ENCODE peak calls at places on chromosomes 12 and 14, in five cellular contexts. U is GM12878, Z is thyroid gland, F is HL-60, M is body of pancreas. T is an unnamed sample.

GRCh38 chr12:10363922-10364838 is 25.7 kb downstream of the KLRK1 start:
- DNase-seq in U (peak), Z (peak), F (peak), M (peak), T (peak)

GRCh38 chr14:99656171-99656570 is 11.2 kb downstream of the HHIPL1 start:
- DNase-seq in U (no peak), Z (no peak), F (no peak), M (no peak), T (no peak)

GRCh38 chr12:93234641-93235040 is 143.1 kb upstream of the NUDT4 start:
- DNase-seq in U (no peak), Z (no peak), F (no peak), M (peak), T (no peak)

GRCh38 chr14:104690266-104690711 is 871 bp downstream of the INF2 start:
- DNase-seq in U (no peak), Z (no peak), F (no peak), M (no peak), T (no peak)

GRCh38 chr14:92631098-92631497 is 117.3 kb downstream of the LGMN start:
- DNase-seq in U (no peak), Z (no peak), F (no peak), M (no peak), T (no peak)

GRCh38 chr14:97276573-97276972 is 479.4 kb downstream of the VRK1 start:
- DNase-seq in U (no peak), Z (no peak), F (no peak), M (no peak), T (no peak)

GRCh38 chr14:49206832-49207231 is 379.3 kb downstream of the RPS29 start:
- DNase-seq in U (no peak), Z (no peak), F (no peak), M (no peak), T (no peak)

GRCh38 chr14:71240154-71240553 is 332.9 kb downstream of the PCNX1 start:
- DNase-seq in U (no peak), Z (no peak), F (no peak), M (no peak), T (no peak)

GRCh38 chr12:120117961-120118709 is 1.6 kb upstream of the RAB35 start:
- DNase-seq in U (no peak), Z (no peak), F (no peak), M (no peak), T (no peak)

GRCh38 chr14:37590096-37590809 is 4.8 kb downstream of the FOXA1 start:
- DNase-seq in U (no peak), Z (no peak), F (no peak), M (no peak), T (no peak)

GRCh38 chr12:124517260-124518050 is 50.0 kb downstream of the NCOR2 start:
- DNase-seq in U (no peak), Z (peak), F (no peak), M (peak), T (no peak)

GRCh38 chr12:17079251-17079909 is 473.4 kb upstream of the LMO3 start:
- DNase-seq in U (no peak), Z (no peak), F (no peak), M (no peak), T (no peak)

GRCh38 chr14:44657688-44658388 is 150.8 kb upstream of the FSCB start:
- DNase-seq in U (no peak), Z (peak), F (no peak), M (no peak), T (no peak)

GRCh38 chr14:50846171-50846880 is 15.4 kb upstream of the NIN start:
- DNase-seq in U (no peak), Z (peak), F (no peak), M (no peak), T (no peak)

GRCh38 chr12:121253638-121254335 is 42.7 kb downstream of the CAMKK2 start:
- DNase-seq in U (no peak), Z (no peak), F (no peak), M (no peak), T (no peak)

GRCh38 chr14:92615451-92615850 is 101.9 kb downstream of the RIN3 start:
- DNase-seq in U (peak), Z (no peak), F (no peak), M (no peak), T (peak)

GRCh38 chr14:73239463-73240241 is 2.3 kb downstream of the PAPLN start:
- DNase-seq in U (no peak), Z (peak), F (no peak), M (peak), T (peak)

GRCh38 chr12:111068281-111068680 is 147.9 kb upstream of the MYL2 start:
- DNase-seq in U (no peak), Z (no peak), F (no peak), M (no peak), T (no peak)

GRCh38 chr12:108495054-108495453 is 20.0 kb upstream of the FICD start:
- DNase-seq in U (no peak), Z (no peak), F (no peak), M (no peak), T (no peak)

GRCh38 chr12:124720019-124720686 is 143.5 kb downstream of the SCARB1 start:
- DNase-seq in U (no peak), Z (no peak), F (no peak), M (no peak), T (no peak)

GRCh38 chr12:53935562-53936341 is 2.9 kb upstream of the HOXC13 start:
- DNase-seq in U (no peak), Z (no peak), F (no peak), M (no peak), T (no peak)

GRCh38 chr12:52494518-52494917 is 1.5 kb upstream of the KRT6A start:
- DNase-seq in U (no peak), Z (peak), F (no peak), M (peak), T (no peak)

GRCh38 chr12:96323906-96324305 is 76.3 kb downstream of the CDK17 start:
- DNase-seq in U (no peak), Z (no peak), F (no peak), M (no peak), T (no peak)

GRCh38 chr12:118330421-118331018 is 42.2 kb downstream of the TAOK3 start:
- DNase-seq in U (no peak), Z (no peak), F (peak), M (no peak), T (no peak)

GRCh38 chr14:76985540-76986260 is 42.8 kb downstream of the IRF2BPL start:
- DNase-seq in U (no peak), Z (no peak), F (no peak), M (no peak), T (no peak)

GRCh38 chr14:64604001-64604400 is 54.2 kb downstream of the PPP1R36 start:
- DNase-seq in U (no peak), Z (no peak), F (no peak), M (no peak), T (no peak)

GRCh38 chr14:68147331-68147730 is 327.8 kb downstream of the RAD51B start:
- DNase-seq in U (no peak), Z (no peak), F (no peak), M (no peak), T (no peak)

GRCh38 chr14:81211844-81212243 is 8.9 kb downstream of the GTF2A1 start:
- DNase-seq in U (no peak), Z (peak), F (peak), M (peak), T (no peak)

GRCh38 chr12:632102-632696 is 31.0 kb downstream of the NINJ2 start:
- DNase-seq in U (no peak), Z (peak), F (no peak), M (no peak), T (no peak)

GRCh38 chr14:63852817-63853730 is at the start of gene SYNE2:
- DNase-seq in U (no peak), Z (peak), F (peak), M (peak), T (peak)

GRCh38 chr12:26833692-26834168 is 736 bp upstream of the ITPR2 start:
- DNase-seq in U (no peak), Z (peak), F (peak), M (peak), T (peak)

GRCh38 chr12:27305673-27306504 is 26.7 kb upstream of the BMAL2 start:
- DNase-seq in U (no peak), Z (no peak), F (no peak), M (no peak), T (no peak)

GRCh38 chr14:44422699-44423098 is 84.4 kb downstream of the FSCB start:
- DNase-seq in U (no peak), Z (no peak), F (no peak), M (no peak), T (no peak)

GRCh38 chr14:61196792-61197191 is 84.3 kb downstream of the TMEM30B start:
- DNase-seq in U (no peak), Z (no peak), F (no peak), M (no peak), T (no peak)

GRCh38 chr12:52582971-52583456 is 9.4 kb upstream of the KRT74 start:
- DNase-seq in U (no peak), Z (peak), F (peak), M (peak), T (no peak)

GRCh38 chr12:68440068-68440581 is 108.0 kb upstream of the MDM1 start:
- DNase-seq in U (no peak), Z (no peak), F (no peak), M (no peak), T (no peak)

GRCh38 chr12:54975272-54975671 is 9.3 kb downstream of the TESPA1 start:
- DNase-seq in U (no peak), Z (no peak), F (no peak), M (no peak), T (no peak)

GRCh38 chr12:105561981-105562726 is 231.7 kb downstream of the C12orf75 start:
- DNase-seq in U (no peak), Z (no peak), F (no peak), M (peak), T (no peak)
- TF ChIP-seq CTCF in U (no peak), Z (no peak), F (no peak), M (no peak), T (no peak)

GRCh38 chr14:21933681-21934080 is 260.1 kb upstream of the OR4E1 start:
- DNase-seq in U (no peak), Z (no peak), F (no peak), M (no peak), T (no peak)
- TF ChIP-seq CTCF in U (peak), Z (no peak), F (no peak), M (peak), T (no peak)

DNA sequence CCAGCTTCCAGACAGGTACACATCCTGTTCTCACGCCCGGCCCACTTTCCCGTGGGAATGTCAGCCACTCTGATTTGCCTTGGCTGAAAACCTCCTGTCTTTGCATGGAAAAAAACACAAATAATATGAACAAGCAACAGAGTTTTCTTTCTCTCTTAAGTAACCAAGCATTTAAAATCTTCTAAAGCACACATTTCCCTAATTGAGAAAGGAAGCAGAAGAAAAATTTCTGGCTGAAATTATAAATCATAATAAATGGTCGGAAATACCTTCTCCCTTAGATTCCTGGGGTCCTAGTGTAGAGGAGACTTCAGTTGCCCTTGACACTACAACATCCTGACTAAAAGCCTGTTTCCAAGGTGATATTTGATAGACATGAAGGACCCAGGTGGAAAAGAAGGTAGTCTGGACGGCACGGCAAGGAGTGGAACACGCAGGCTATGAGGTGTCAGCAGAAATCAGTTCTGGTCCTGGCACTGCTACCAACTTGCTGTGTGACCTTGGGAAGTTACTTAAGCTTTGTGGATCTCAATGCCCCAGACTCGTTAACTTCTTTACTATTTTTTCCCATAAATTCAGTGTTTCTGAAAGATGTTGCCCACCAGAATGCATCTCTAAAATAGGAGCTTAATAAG is 37.0 kb upstream of the BCL2L14 start:
- DNase-seq in U (no peak), Z (no peak), F (no peak), M (no peak), T (no peak)
- TF ChIP-seq CTCF in U (no peak), Z (no peak), F (no peak), M (no peak), T (no peak)

DNA sequence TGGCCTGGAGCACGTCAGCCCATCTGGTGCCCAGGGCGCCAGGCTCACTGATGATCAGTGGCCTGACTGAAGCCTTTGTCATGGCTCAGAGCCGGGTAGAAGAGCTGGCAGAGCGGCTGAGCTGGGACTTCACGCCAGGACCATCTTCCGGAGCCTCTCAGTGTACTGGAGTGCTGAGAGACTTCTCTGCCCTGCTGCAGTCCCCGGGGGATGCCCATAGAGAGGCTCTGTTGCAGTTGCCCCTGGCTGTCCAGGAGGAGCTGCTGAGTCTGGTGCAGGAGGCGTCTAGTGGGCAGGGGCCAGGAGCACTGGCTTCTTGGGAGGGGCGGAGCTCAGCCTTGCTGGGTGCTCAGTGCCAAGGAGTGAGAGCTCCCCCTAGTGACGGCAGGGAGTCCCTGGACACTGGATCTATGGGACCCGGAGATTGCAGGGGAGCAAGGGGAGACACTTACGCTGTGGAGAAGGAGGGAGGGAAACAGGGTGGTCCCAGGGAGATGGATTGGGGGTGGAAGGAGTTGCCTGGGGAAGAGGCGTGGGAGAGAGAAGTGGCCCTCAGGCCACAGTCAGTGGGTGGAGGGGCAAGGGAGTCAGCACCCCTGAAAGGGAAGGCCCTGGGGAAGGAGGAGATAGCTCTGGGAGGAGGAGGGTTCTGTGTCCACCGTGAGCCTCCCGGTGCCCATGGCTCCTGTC is 2.0 kb downstream of the KHNYN start:
- DNase-seq in U (peak), Z (peak), F (peak), M (peak), T (peak)
- TF ChIP-seq CTCF in U (peak), Z (peak), F (peak), M (peak), T (peak)

GRCh38 chr12:87866602-87867292 is 162.5 kb downstream of the C12orf50 start:
- DNase-seq in U (no peak), Z (no peak), F (peak), M (no peak), T (no peak)
- TF ChIP-seq CTCF in U (peak), Z (no peak), F (peak), M (peak), T (no peak)

GRCh38 chr12:89709157-89709993 is 737 bp upstream of the ATP2B1 start:
- DNase-seq in U (peak), Z (peak), F (peak), M (peak), T (peak)

GRCh38 chr12:89707992-89708792 is 446 bp downstream of the ATP2B1 start:
- DNase-seq in U (no peak), Z (peak), F (peak), M (peak), T (peak)

GRCh38 chr12:89707623-89707991 is 1.0 kb downstream of the ATP2B1 start:
- DNase-seq in U (no peak), Z (peak), F (peak), M (peak), T (peak)

GRCh38 chr12:89709994-89710872 is 1.6 kb upstream of the ATP2B1 start:
- DNase-seq in U (no peak), Z (peak), F (peak), M (peak), T (no peak)

GRCh38 chr12:89708793-89709156 is at the start of gene ATP2B1:
- DNase-seq in U (peak), Z (peak), F (peak), M (peak), T (peak)
- TF ChIP-seq CTCF in U (no peak), Z (no peak), F (no peak), M (no peak), T (no peak)

GRCh38 chr14:106378191-106378590 is 851.8 kb downstream of the TMEM121 start:
- DNase-seq in U (no peak), Z (no peak), F (peak), M (peak), T (no peak)
- TF ChIP-seq CTCF in U (peak), Z (no peak), F (peak), M (no peak), T (no peak)

GRCh38 chr14:103541494-103541943 is 12.5 kb downstream of the TRMT61A start:
- DNase-seq in U (no peak), Z (no peak), F (no peak), M (no peak), T (no peak)

GRCh38 chr14:103542545-103543088 is 13.6 kb downstream of the TRMT61A start:
- DNase-seq in U (no peak), Z (peak), F (no peak), M (peak), T (no peak)

GRCh38 chr14:103543140-103543539 is 14.1 kb downstream of the TRMT61A start:
- DNase-seq in U (no peak), Z (no peak), F (no peak), M (no peak), T (no peak)

GRCh38 chr14:103540816-103541493 is 12.0 kb downstream of the TRMT61A start:
- DNase-seq in U (no peak), Z (no peak), F (no peak), M (no peak), T (no peak)

GRCh38 chr14:103541944-103542544 is 13.0 kb downstream of the TRMT61A start:
- DNase-seq in U (no peak), Z (no peak), F (no peak), M (no peak), T (no peak)
- TF ChIP-seq CTCF in U (no peak), Z (no peak), F (no peak), M (no peak), T (no peak)

GRCh38 chr14:59882957-59883356 is 12.4 kb upstream of the RTN1 start:
- DNase-seq in U (no peak), Z (no peak), F (no peak), M (no peak), T (no peak)
- TF ChIP-seq CTCF in U (peak), Z (no peak), F (no peak), M (no peak), T (no peak)

DNA sequence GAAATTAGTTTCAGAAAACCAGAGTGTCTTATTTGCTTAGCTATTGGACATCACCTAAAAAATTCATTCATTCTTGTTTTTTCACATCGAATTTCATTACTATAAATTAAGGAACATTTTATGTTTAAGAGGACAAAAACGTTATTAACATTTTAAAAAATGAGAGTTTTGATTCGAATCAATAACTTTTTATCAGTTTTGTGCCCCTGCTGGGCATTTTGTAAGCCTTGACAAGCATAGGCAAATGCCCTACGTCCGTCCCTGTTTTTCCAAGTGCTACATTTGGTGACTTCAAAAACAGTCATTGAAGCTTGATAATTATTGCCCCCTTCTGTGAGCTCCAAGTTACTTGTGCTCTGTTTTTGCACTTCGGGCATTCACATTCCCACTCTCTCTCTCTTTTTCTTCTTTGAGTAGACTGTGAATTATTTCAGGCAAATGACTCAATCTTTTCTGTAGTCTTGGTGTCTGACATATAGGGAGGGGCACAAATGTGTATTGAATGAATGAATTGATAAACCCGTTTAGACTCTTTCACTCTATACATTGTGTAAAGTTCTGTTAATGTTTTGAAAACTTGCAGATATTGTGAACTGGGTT is 1.2 kb downstream of the APAF1 start:
- DNase-seq in U (no peak), Z (no peak), F (peak), M (no peak), T (no peak)
- TF ChIP-seq CTCF in U (no peak), Z (no peak), F (no peak), M (peak), T (no peak)

T was measured in activated B cell treated with CpG ODN at 0.5 μM for 24 hours.